ENCODE peak calls at places on chromosome 9, in seven cellular contexts. I is coronary artery, P is SK-N-SH, A is uterus, F is Peyer's patch, R is lower lobe of right lung, U is fibroblast of pulmonary artery. E is an unnamed sample.
A peak's percentile ranks its signal among the peaks of the same experiment; 100 is the strongest.

GRCh38 chr9:87080512-87081225 is 133.4 kb upstream of the GAS1 start:
- DNase-seq in F (no peak), A (no peak), R (no peak), P (peak; percentile 67), U (peak; percentile 86), I (no peak), E (peak; percentile 90)

GRCh38 chr9:29213374-29214161 is 1640.3 kb upstream of the C9orf72 start:
- DNase-seq in F (no peak), P (peak; percentile 77), U (no peak), A (no peak), R (no peak), I (no peak), E (no peak)

GRCh38 chr9:75844321-75844720 is 46.2 kb upstream of the PCSK5 start:
- DNase-seq in A (no peak), F (no peak), R (no peak), P (no peak), I (no peak), U (no peak), E (no peak)

GRCh38 chr9:108889649-108890067 is 27.6 kb downstream of the ACTL7A start:
- DNase-seq in F (no peak), P (no peak), I (no peak), A (no peak), R (no peak), U (peak; percentile 70), E (peak; percentile 55)

GRCh38 chr9:84615574-84615973 is 54.0 kb upstream of the NTRK2 start:
- DNase-seq in P (no peak), I (no peak), R (no peak), A (no peak), F (no peak), U (no peak), E (no peak)

GRCh38 chr9:99085949-99086948 is 18.7 kb upstream of the TGFBR1 start:
- DNase-seq in F (no peak), I (no peak), R (no peak), P (no peak), A (no peak), U (peak; percentile 26), E (peak; percentile 74)

GRCh38 chr9:135256568-135257354 is 169.3 kb downstream of the OLFM1 start:
- DNase-seq in U (no peak), A (no peak), R (peak; percentile 29), I (no peak), F (no peak), P (no peak), E (no peak)

GRCh38 chr9:116327702-116328440 is 174.3 kb downstream of the PAPPA start:
- DNase-seq in I (no peak), P (no peak), U (peak; percentile 56), A (no peak), F (no peak), R (no peak), E (peak; percentile 68)

GRCh38 chr9:108477538-108478006 is 378.2 kb downstream of the ACTL7B start:
- DNase-seq in R (no peak), U (peak; percentile 88), A (no peak), I (no peak), P (no peak), F (no peak), E (peak; percentile 91)

GRCh38 chr9:127872492-127873222 is 4.8 kb downstream of the AK1 start:
- DNase-seq in P (no peak), A (no peak), R (no peak), I (no peak), U (no peak), F (no peak), E (no peak)

GRCh38 chr9:27442464-27442863 is 81.6 kb upstream of the IFNK start:
- DNase-seq in I (no peak), P (no peak), R (no peak), U (no peak), A (no peak), F (no peak), E (no peak)

GRCh38 chr9:75054373-75055001 is 26.4 kb upstream of the CARNMT1 start:
- DNase-seq in F (no peak), I (no peak), U (peak; percentile 25), A (no peak), P (no peak), R (no peak), E (peak; percentile 56)

GRCh38 chr9:136965771-136966484 is 11.4 kb upstream of the PTGDS start:
- DNase-seq in A (no peak), I (no peak), R (no peak), P (no peak), F (no peak), U (no peak), E (no peak)
- H3K4me3 ChIP-seq in A (no peak overlapping the region), I (peak overlapping the region; percentile 36), R (no peak overlapping the region), P (no peak overlapping the region), F (no peak overlapping the region), U (no peak overlapping the region), E (no peak overlapping the region)

DNA sequence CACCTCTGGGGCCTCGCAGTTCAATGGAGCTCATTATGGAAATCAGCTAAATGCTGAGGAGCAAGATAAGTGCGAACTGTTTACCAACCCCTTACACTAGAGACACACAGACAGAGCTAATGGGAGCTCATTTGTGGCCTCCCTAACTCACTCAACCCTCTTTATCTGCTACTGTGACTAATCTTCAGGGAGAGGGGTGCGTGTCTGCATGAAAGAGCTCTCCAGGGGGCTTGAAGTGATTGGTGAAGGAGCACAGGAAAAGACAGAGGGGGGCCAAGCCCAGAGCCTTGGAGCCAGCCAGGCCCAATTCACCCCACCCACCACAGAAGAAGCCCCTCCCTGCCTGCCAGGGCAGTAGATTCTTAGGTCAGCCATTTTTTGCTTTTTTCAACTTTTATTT is 466.8 kb upstream of the BRINP1 start:
- DNase-seq in U (no peak), A (no peak), R (no peak), F (no peak), I (no peak), P (no peak), E (no peak)
- H3K4me3 ChIP-seq in U (no peak overlapping the region), A (no peak overlapping the region), R (no peak overlapping the region), F (no peak overlapping the region), I (no peak overlapping the region), P (no peak overlapping the region), E (no peak overlapping the region)

DNA sequence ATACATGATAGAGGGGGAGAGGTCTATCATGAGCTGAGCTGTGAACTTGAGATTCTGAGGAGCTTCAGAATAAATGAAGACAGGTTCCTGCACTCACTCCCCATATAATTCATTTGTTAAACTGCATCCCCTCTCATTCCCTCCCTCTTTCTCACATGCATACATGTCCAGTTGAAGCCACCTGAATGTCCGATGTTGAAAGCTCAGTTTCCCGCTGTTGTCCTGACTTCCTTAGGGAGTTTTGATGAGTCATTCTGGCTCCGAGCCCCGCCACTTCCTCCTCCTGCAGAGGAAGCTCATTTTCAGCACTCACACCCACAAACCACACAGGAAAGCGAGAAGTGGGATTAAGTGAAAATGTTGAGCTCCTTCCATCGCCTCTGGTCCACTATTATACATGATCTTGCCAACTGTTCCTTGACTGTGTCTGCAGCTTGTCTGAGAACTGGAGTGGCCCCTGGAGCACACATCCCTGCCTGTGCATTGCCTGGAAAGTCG is 121.2 kb downstream of the CEMIP2 start:
- DNase-seq in F (peak; percentile 35), A (peak; percentile 59), U (peak; percentile 94), P (no peak), I (no peak), R (peak; percentile 81), E (peak; percentile 92)
- H3K4me3 ChIP-seq in F (no peak overlapping the region), A (no peak overlapping the region), U (no peak overlapping the region), P (no peak overlapping the region), I (peak overlapping the region; percentile 7), R (no peak overlapping the region), E (no peak overlapping the region)

GRCh38 chr9:35027361-35027760 is 37.8 kb downstream of the DNAJB5 start:
- DNase-seq in U (no peak), P (no peak), R (no peak), I (no peak), F (no peak), A (no peak), E (no peak)
- H3K4me3 ChIP-seq in U (no peak overlapping the region), P (no peak overlapping the region), R (no peak overlapping the region), I (no peak overlapping the region), F (no peak overlapping the region), A (no peak overlapping the region), E (no peak overlapping the region)

GRCh38 chr9:37412431-37413151 is 9.9 kb upstream of the GRHPR start:
- DNase-seq in R (no peak), U (no peak), P (no peak), A (no peak), I (no peak), F (no peak), E (peak; percentile 36)
- H3K4me3 ChIP-seq in R (no peak overlapping the region), U (no peak overlapping the region), P (no peak overlapping the region), A (no peak overlapping the region), I (no peak overlapping the region), F (no peak overlapping the region), E (no peak overlapping the region)

GRCh38 chr9:133956520-133957076 is 35.5 kb downstream of the VAV2 start:
- DNase-seq in F (peak; percentile 54), R (peak; percentile 55), P (peak; percentile 87), A (no peak), U (peak; percentile 46), I (no peak), E (peak; percentile 20)
- H3K4me3 ChIP-seq in F (no peak overlapping the region), R (no peak overlapping the region), P (peak overlapping the region; percentile 35), A (no peak overlapping the region), U (no peak overlapping the region), I (peak overlapping the region; percentile 49), E (no peak overlapping the region)

DNA sequence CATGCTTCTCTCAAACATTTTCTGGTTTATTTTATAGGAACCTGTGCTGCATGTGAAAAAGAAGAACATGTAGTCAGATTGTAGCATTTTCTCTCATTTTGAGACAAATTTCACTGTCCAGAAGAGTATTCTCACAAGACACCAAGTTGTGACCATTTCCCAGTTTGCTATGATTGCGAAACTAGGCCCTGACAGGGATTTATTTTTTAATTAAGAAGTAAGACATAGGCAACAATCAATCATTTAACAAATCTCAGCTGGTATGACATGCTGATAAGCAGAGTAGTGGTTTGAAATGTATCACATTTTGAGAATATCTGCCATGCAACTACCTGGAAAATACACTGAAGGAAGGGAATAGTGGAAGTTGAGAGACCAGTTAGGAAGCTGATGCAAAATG is 11.6 kb downstream of the OR13C8 start:
- DNase-seq in P (no peak), R (no peak), U (no peak), A (no peak), I (no peak), F (no peak), E (no peak)
- H3K4me3 ChIP-seq in P (no peak overlapping the region), R (no peak overlapping the region), U (no peak overlapping the region), A (no peak overlapping the region), I (no peak overlapping the region), F (no peak overlapping the region), E (no peak overlapping the region)

DNA sequence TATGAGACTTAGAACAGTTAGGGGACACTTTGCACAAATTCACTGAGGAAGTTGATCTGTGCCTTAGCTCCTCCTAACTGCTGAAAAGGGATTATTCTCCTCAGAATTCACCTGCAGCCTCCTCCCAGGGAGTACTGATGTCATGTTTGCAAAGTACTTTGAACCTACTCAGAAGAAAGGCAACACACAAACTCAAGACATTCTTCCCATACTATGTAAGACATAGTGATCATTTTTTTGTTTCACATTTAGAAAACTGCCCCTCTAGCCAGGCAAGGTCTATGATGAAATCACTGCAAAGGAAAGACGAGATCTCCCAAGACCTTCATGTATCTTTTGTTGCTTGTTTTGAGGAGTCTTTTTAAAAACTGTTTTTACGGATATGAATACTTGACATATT is 10.6 kb upstream of the VLDLR start:
- DNase-seq in R (no peak), I (no peak), U (peak; percentile 60), A (no peak), P (no peak), F (no peak), E (peak; percentile 33)
- H3K4me3 ChIP-seq in R (no peak overlapping the region), I (no peak overlapping the region), U (no peak overlapping the region), A (no peak overlapping the region), P (no peak overlapping the region), F (no peak overlapping the region), E (no peak overlapping the region)